ENCODE peak calls at places on chromosomes 1 and 21, in eight cellular contexts. R is fibroblast of lung, Q is epithelial cell of proximal tubule, S is lower lobe of right lung, X is AG09309, F is OCI-LY7, V is dorsolateral prefrontal cortex, Y is A549. G is an unnamed sample.

GRCh38 chr1:24361811-24362210 is 42.7 kb downstream of the GRHL3 start:
- DNase-seq in R (no peak), Q (no peak), S (no peak), X (no peak), F (no peak), V (no peak), Y (no peak), G (no peak)

GRCh38 chr1:94247146-94248094 is 10.0 kb upstream of the ARHGAP29 start:
- DNase-seq in R (peak; percentile 30), Q (no peak), S (peak; percentile 89), X (no peak), F (no peak), V (peak; percentile 53), Y (peak; percentile 68), G (no peak)

GRCh38 chr1:174189424-174190062 is 30.2 kb downstream of the RABGAP1L start:
- DNase-seq in R (no peak), Q (no peak), S (no peak), X (no peak), F (no peak), V (no peak), Y (no peak), G (no peak)

GRCh38 chr1:55214903-55215193 is 316 bp downstream of the USP24 start:
- DNase-seq in R (peak; percentile 53), Q (no peak), S (peak; percentile 58), X (no peak), F (no peak), V (peak; percentile 59), Y (peak; percentile 40), G (no peak)

GRCh38 chr1:41200728-41201127 is 41.4 kb downstream of the SCMH1 start:
- DNase-seq in R (no peak), Q (no peak), S (no peak), X (no peak), F (no peak), V (no peak), Y (no peak), G (no peak)

GRCh38 chr1:30405631-30406212 is 317.7 kb downstream of the MATN1 start:
- DNase-seq in R (no peak), Q (no peak), S (no peak), X (no peak), F (no peak), V (no peak), Y (no peak), G (no peak)

GRCh38 chr21:29152936-29153335 is 22.5 kb downstream of the MAP3K7CL start:
- DNase-seq in R (peak; percentile 37), Q (no peak), S (no peak), X (no peak), F (no peak), V (no peak), Y (no peak), G (no peak)

GRCh38 chr1:192579319-192579738 is 3.8 kb downstream of the RGS1 start:
- DNase-seq in R (peak; percentile 53), Q (no peak), S (no peak), X (no peak), F (no peak), V (no peak), Y (no peak), G (no peak)

GRCh38 chr1:43783671-43784205 is 76.4 kb downstream of the ST3GAL3 start:
- DNase-seq in R (no peak), Q (no peak), S (no peak), X (no peak), F (no peak), V (no peak), Y (peak; percentile 86), G (no peak)

GRCh38 chr1:180166436-180166800 is 11.7 kb downstream of the QSOX1 start:
- DNase-seq in R (no peak), Q (no peak), S (no peak), X (no peak), F (no peak), V (peak; percentile 32), Y (no peak), G (no peak)

GRCh38 chr1:204263240-204263848 is 49.6 kb upstream of the GOLT1A start:
- DNase-seq in R (peak; percentile 15), Q (no peak), S (no peak), X (no peak), F (no peak), V (no peak), Y (no peak), G (no peak)

GRCh38 chr1:43688109-43688387 is 19.3 kb upstream of the ST3GAL3 start:
- DNase-seq in R (no peak), Q (no peak), S (no peak), X (no peak), F (no peak), V (no peak), Y (no peak), G (no peak)

GRCh38 chr1:236472850-236473788 is 50.7 kb upstream of the LGALS8 start:
- DNase-seq in R (no peak), Q (no peak), S (no peak), X (no peak), F (no peak), V (no peak), Y (no peak), G (no peak)

GRCh38 chr1:78176448-78176847 is 130.7 kb downstream of the GIPC2 start:
- DNase-seq in R (peak; percentile 85), Q (no peak), S (no peak), X (peak; percentile 89), F (no peak), V (no peak), Y (no peak), G (peak; percentile 93)

GRCh38 chr1:228818928-228819632 is 83.8 kb downstream of the RHOU start:
- DNase-seq in R (no peak), Q (no peak), S (no peak), X (no peak), F (no peak), V (no peak), Y (no peak), G (no peak)

GRCh38 chr21:31781737-31782136 is 49.8 kb upstream of the SCAF4 start:
- DNase-seq in R (peak; percentile 62), Q (peak; percentile 12), S (no peak), X (no peak), F (no peak), V (peak; percentile 49), Y (peak; percentile 4), G (no peak)

GRCh38 chr21:41641821-41642368 is 125.0 kb downstream of the RIPK4 start:
- DNase-seq in R (peak; percentile 86), Q (peak; percentile 38), S (no peak), X (peak; percentile 87), F (no peak), V (peak; percentile 68), Y (peak; percentile 72), G (no peak)

GRCh38 chr1:196608401-196609113 is at the start of gene KCNT2:
- DNase-seq in R (peak; percentile 71), Q (no peak), S (peak; percentile 53), X (no peak), F (no peak), V (peak; percentile 52), Y (peak; percentile 59), G (no peak)

GRCh38 chr21:32113486-32113885 is 165.4 kb downstream of the MIS18A start:
- DNase-seq in R (no peak), Q (no peak), S (no peak), X (no peak), F (no peak), V (no peak), Y (no peak), G (no peak)

GRCh38 chr21:44522753-44523204 is 17.2 kb downstream of the KRTAP10-1 start:
- DNase-seq in R (no peak), Q (no peak), S (no peak), X (no peak), F (no peak), V (peak; percentile 31), Y (no peak), G (no peak)

GRCh38 chr1:247401310-247402098 is 14.5 kb upstream of the NLRP3 start:
- DNase-seq in R (no peak), Q (no peak), S (no peak), X (no peak), F (no peak), V (no peak), Y (no peak), G (no peak)

DNA sequence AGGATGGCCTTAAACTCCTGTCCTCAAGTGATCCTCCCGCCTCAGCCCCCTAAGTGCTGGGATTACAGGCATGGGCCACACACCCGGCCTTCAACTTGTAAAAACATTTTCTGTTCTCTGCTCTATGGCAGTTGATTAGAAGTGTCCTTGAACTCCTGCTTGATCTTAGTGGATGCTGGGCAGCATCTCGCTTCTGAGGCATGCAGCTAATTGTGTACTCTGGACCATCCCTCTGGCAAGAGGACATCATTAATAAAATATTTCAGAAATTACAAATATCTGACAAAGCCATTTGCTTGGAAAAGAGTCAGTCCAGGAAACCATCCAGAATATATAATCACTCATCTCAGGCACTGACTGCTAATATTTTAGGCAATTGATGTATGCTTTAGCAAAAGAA is 8.1 kb downstream of the NGF start:
- DNase-seq in R (peak; percentile 32), Q (no peak), S (no peak), X (no peak), F (no peak), V (no peak), Y (no peak), G (no peak)
- TF ChIP-seq CTCF in R (no peak), Q (no peak), S (no peak), X (no peak), F (no peak), V (no peak), Y (no peak), G (no peak)

DNA sequence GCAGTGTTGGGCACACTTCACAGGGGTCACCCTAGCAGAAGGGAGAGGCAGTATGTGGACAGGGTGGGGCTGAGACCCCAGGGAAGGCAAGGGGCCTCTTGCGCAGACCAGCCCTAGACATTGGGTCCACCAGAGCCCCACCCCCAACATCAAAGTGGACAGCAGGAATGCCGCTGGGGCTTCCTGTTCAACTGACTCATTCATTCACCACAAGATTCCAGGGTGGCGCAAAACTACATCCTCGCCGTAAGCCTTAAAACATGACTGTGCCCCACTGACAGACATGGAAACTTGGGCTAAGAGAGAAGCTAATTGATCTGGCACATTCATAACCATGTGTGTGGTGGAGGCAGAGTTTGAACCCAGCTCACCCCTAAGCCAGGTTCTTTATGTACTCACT is 14.0 kb downstream of the COL16A1 start:
- DNase-seq in R (peak; percentile 88), Q (peak; percentile 48), S (no peak), X (peak; percentile 87), F (no peak), V (no peak), Y (peak; percentile 64), G (no peak)
- H3K4me3 ChIP-seq in R (no peak overlapping the region), Q (no peak overlapping the region), S (no peak overlapping the region), X (no peak overlapping the region), F (no peak overlapping the region), V (no peak overlapping the region), Y (no peak overlapping the region), G (no peak overlapping the region)

GRCh38 chr21:33202464-33203363 is 27.0 kb upstream of the IFNAR2 start:
- DNase-seq in R (no peak), Q (no peak), S (no peak), X (no peak), F (no peak), V (no peak), Y (peak; percentile 4), G (no peak)
- TF ChIP-seq CTCF in R (no peak), Q (no peak), S (no peak), X (no peak), F (no peak), V (no peak), Y (no peak), G (no peak)

DNA sequence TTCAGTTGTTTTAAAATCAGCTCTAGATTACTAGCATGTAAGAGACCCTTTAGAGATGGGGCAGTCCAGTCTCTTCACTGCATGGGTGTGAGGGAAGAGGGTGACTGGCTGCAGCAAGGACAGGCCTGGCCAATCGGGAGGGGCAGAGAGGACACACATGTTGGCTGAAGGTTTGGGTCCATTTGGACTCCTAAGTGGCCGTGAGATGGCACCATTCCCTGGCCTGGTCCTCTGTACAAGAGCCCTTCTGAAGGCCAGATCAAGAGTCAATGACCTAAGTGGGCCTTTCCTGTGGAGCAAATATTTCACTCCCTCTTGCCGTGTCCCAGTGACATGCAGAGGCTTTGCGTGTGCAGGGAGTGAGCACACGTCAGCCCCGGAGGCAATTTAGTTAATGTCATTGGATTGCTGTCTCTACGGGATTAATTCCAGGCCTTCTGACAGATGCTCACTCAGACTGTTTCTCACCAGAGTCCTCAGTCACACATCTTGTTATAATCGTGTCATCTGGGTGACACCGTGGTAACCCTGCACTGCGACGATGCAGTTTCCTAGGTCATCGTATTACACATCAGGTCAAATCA is 613.0 kb downstream of the NPHP4 start:
- DNase-seq in R (no peak), Q (no peak), S (no peak), X (no peak), F (no peak), V (no peak), Y (no peak), G (no peak)
- H3K4me3 ChIP-seq in R (no peak overlapping the region), Q (no peak overlapping the region), S (no peak overlapping the region), X (no peak overlapping the region), F (no peak overlapping the region), V (no peak overlapping the region), Y (no peak overlapping the region), G (no peak overlapping the region)